ENCODE peak calls at places on chromosomes 12 and 14, in nine cellular contexts. V, C, E, R, U, F, B, T and Y are unnamed samples.

GRCh38 chr12:113242018-113242418 is 20.8 kb downstream of the TPCN1 start:
- DNase-seq in C (peak), V (peak), R (no peak), E (no peak), U (no peak), F (peak), T (no peak), B (peak), Y (no peak)

GRCh38 chr14:35365130-35366047 is 39.2 kb downstream of the NFKBIA start:
- DNase-seq in R (peak), F (peak), V (peak), E (no peak), U (no peak), B (peak), T (peak), C (no peak), Y (peak)

GRCh38 chr14:33218030-33218429 is 279.4 kb downstream of the NPAS3 start:
- DNase-seq in E (no peak), R (no peak), U (no peak), C (no peak), V (no peak), T (no peak), B (no peak), F (no peak), Y (no peak)

GRCh38 chr12:51191516-51192283 is 18.8 kb upstream of the TFCP2 start:
- DNase-seq in R (no peak), V (no peak), B (no peak), C (no peak), E (no peak), F (no peak), U (no peak), T (no peak), Y (no peak)

GRCh38 chr14:105884808-105885281 is 358.5 kb downstream of the TMEM121 start:
- DNase-seq in V (no peak), B (peak), R (no peak), U (no peak), T (no peak), E (no peak), C (no peak), F (no peak), Y (peak)

GRCh38 chr12:99529966-99530365 is 117.6 kb upstream of the GARIN6 start:
- DNase-seq in B (no peak), R (no peak), V (peak), C (peak), U (peak), F (no peak), T (no peak), E (no peak), Y (no peak)

GRCh38 chr14:35818346-35819115 is 7.6 kb upstream of the BRMS1L start:
- DNase-seq in C (no peak), V (peak), E (peak), F (peak), R (no peak), B (peak), T (no peak), U (peak), Y (no peak)

GRCh38 chr14:95452176-95452889 is 64.1 kb downstream of the SYNE3 start:
- DNase-seq in T (no peak), B (no peak), V (peak), R (no peak), U (no peak), E (no peak), C (no peak), F (peak), Y (no peak)

GRCh38 chr14:83860757-83861156 is 1669.2 kb upstream of the FLRT2 start:
- DNase-seq in R (no peak), F (no peak), E (no peak), U (no peak), C (no peak), V (no peak), B (no peak), T (no peak), Y (no peak)

GRCh38 chr12:63450821-63451220 is 217.5 kb downstream of the DPY19L2 start:
- DNase-seq in U (no peak), T (no peak), E (no peak), B (no peak), R (no peak), C (no peak), V (no peak), F (peak), Y (no peak)

GRCh38 chr12:108587826-108588225 is 10.1 kb downstream of the TMEM119 start:
- DNase-seq in T (no peak), E (no peak), R (no peak), F (no peak), V (no peak), B (no peak), C (no peak), U (no peak), Y (no peak)

GRCh38 chr14:76810953-76811400 is 1.7 kb downstream of the ANGEL1 start:
- DNase-seq in T (peak), E (peak), C (no peak), R (no peak), B (peak), V (peak), F (peak), U (no peak), Y (no peak)

GRCh38 chr12:94790822-94791221 is 140.5 kb upstream of the TMCC3 start:
- DNase-seq in V (no peak), U (no peak), T (no peak), C (no peak), E (no peak), R (no peak), F (no peak), B (no peak), Y (no peak)

GRCh38 chr14:88613552-88614010 is 50.7 kb downstream of the ZC3H14 start:
- DNase-seq in T (no peak), R (no peak), B (peak), V (peak), C (peak), U (peak), F (peak), E (no peak), Y (no peak)

GRCh38 chr14:22977434-22977683 is 5.0 kb downstream of the AJUBA start:
- DNase-seq in F (no peak), T (no peak), V (no peak), E (no peak), B (no peak), U (no peak), C (no peak), R (no peak), Y (no peak)

GRCh38 chr14:75088153-75088552 is 18.7 kb downstream of the ZC2HC1C start:
- DNase-seq in V (no peak), C (no peak), B (no peak), E (no peak), U (no peak), T (no peak), R (no peak), F (no peak), Y (no peak)

GRCh38 chr12:1306096-1306495 is 288.3 kb downstream of the FBXL14 start:
- DNase-seq in U (no peak), C (no peak), R (no peak), V (no peak), B (peak), E (no peak), T (no peak), F (peak), Y (no peak)

GRCh38 chr12:24198936-24199644 is 249.6 kb upstream of the SOX5 start:
- DNase-seq in C (no peak), E (no peak), F (no peak), V (no peak), U (no peak), B (no peak), T (no peak), R (no peak), Y (no peak)

GRCh38 chr12:3537916-3538690 is 47.1 kb downstream of the PRMT8 start:
- DNase-seq in R (no peak), U (no peak), T (peak), V (no peak), C (no peak), F (no peak), B (no peak), E (no peak), Y (no peak)

GRCh38 chr12:39831587-39832315 is 212.1 kb upstream of the ABCD2 start:
- DNase-seq in R (no peak), E (no peak), B (no peak), F (no peak), C (no peak), U (no peak), V (peak), T (no peak), Y (no peak)

GRCh38 chr12:111398530-111398929 is 7.2 kb upstream of the SH2B3 start:
- DNase-seq in E (no peak), F (peak), B (no peak), T (no peak), R (no peak), C (no peak), V (no peak), U (no peak), Y (no peak)

GRCh38 chr14:90487031-90487430 is 90.2 kb downstream of the CALM1 start:
- DNase-seq in T (no peak), C (no peak), B (peak), R (no peak), V (no peak), U (no peak), E (peak), F (no peak), Y (no peak)

GRCh38 chr12:108591267-108591980 is 6.5 kb downstream of the TMEM119 start:
- DNase-seq in V (no peak), F (no peak), B (no peak), R (no peak), U (no peak), C (no peak), E (no peak), T (no peak), Y (no peak)

GRCh38 chr12:56645201-56645716 is 525 bp downstream of the ATP5F1B start:
- DNase-seq in F (peak), U (no peak), R (no peak), E (no peak), V (peak), C (no peak), B (no peak), T (no peak), Y (no peak)

GRCh38 chr14:26597136-26598080 is at the start of gene NOVA1:
- DNase-seq in C (no peak), E (peak), T (no peak), B (peak), U (no peak), F (no peak), R (no peak), V (peak), Y (peak)

GRCh38 chr12:57235012-57235727 is 5.7 kb downstream of the SHMT2 start:
- DNase-seq in C (no peak), V (no peak), F (no peak), T (no peak), E (no peak), U (no peak), R (no peak), B (peak), Y (peak)

GRCh38 chr12:2640709-2641108 is 154.1 kb upstream of the FKBP4 start:
- DNase-seq in C (peak), T (no peak), F (peak), R (no peak), U (peak), V (peak), B (no peak), E (no peak), Y (peak)

GRCh38 chr12:113658030-113658655 is 186.5 kb upstream of the LHX5 start:
- DNase-seq in R (no peak), U (no peak), B (no peak), E (peak), C (no peak), V (no peak), T (no peak), F (no peak), Y (no peak)

GRCh38 chr12:71407732-71408131 is 31.9 kb upstream of the LGR5 start:
- DNase-seq in B (no peak), C (no peak), U (no peak), R (no peak), T (no peak), E (no peak), V (no peak), F (no peak), Y (no peak)